ENCODE peak calls at places on chromosomes 13 and 19, in five cellular contexts. A is left ventricle myocardium inferior, U is pancreas, O is A549, T is AG04450. E is an unnamed sample.

GRCh38 chr13:110265682-110266430 is 41.1 kb downstream of the COL4A1 start:
- DNase-seq in O (no peak), A (peak), U (no peak), T (no peak), E (no peak)

GRCh38 chr13:37340911-37341670 is 235.6 kb upstream of the CSNK1A1L start:
- DNase-seq in T (no peak), O (no peak), A (no peak), U (peak), E (no peak)

GRCh38 chr13:76641056-76641455 is 245.1 kb downstream of the KCTD12 start:
- DNase-seq in A (no peak), T (no peak), O (no peak), U (no peak), E (no peak)

GRCh38 chr13:114021464-114022308 is 47.8 kb upstream of the C13orf46 start:
- DNase-seq in T (no peak), O (no peak), A (no peak), U (peak), E (no peak)

GRCh38 chr19:46786236-46787039 is 2.0 kb downstream of the SLC1A5 start:
- DNase-seq in A (peak), O (peak), U (peak), T (peak), E (peak)

GRCh38 chr19:4676955-4677731 is 7.0 kb upstream of the MYDGF start:
- DNase-seq in T (no peak), U (no peak), O (no peak), A (no peak), E (peak)

GRCh38 chr19:23385404-23385803 is 9.9 kb downstream of the ZNF91 start:
- DNase-seq in A (no peak), T (no peak), U (no peak), O (no peak), E (no peak)

GRCh38 chr13:54912367-54912766 is 1883.8 kb downstream of the OLFM4 start:
- DNase-seq in O (no peak), A (no peak), T (no peak), U (no peak), E (no peak)

GRCh38 chr13:113059891-113060290 is 45.7 kb upstream of the F7 start:
- DNase-seq in A (peak), U (peak), T (no peak), O (no peak), E (no peak)

GRCh38 chr19:55239004-55239403 is 10.4 kb upstream of the TMEM86B start:
- DNase-seq in T (no peak), A (no peak), O (no peak), U (peak), E (no peak)

GRCh38 chr13:75715598-75716523 is 79.7 kb downstream of the LMO7 start:
- DNase-seq in A (no peak), U (no peak), T (no peak), O (no peak), E (no peak)

GRCh38 chr13:111437856-111438547 is 117.6 kb downstream of the TEX29 start:
- DNase-seq in O (no peak), T (no peak), A (no peak), U (no peak), E (no peak)

GRCh38 chr13:44388427-44388826 is 14.8 kb downstream of the SERP2 start:
- DNase-seq in T (no peak), A (peak), U (no peak), O (no peak), E (no peak)

GRCh38 chr13:95355491-95355890 is 54.2 kb upstream of the ABCC4 start:
- DNase-seq in T (peak), A (no peak), U (no peak), O (no peak), E (no peak)

GRCh38 chr19:5288347-5288739 is 52.3 kb downstream of the PTPRS start:
- DNase-seq in A (peak), O (no peak), U (peak), T (no peak), E (no peak)

GRCh38 chr19:48333467-48334384 is 8.4 kb downstream of the EMP3 start:
- DNase-seq in T (peak), O (peak), A (peak), U (peak), E (peak)

GRCh38 chr13:50451609-50452008 is 391.9 kb downstream of the DLEU7 start:
- DNase-seq in O (no peak), A (no peak), U (no peak), T (no peak), E (no peak)

GRCh38 chr13:34654203-34654602 is 287.9 kb upstream of the NBEA start:
- DNase-seq in U (no peak), A (no peak), O (no peak), T (no peak), E (no peak)

GRCh38 chr19:54100560-54100959 is at the start of gene OSCAR:
- DNase-seq in A (no peak), T (no peak), O (no peak), U (no peak), E (peak)

GRCh38 chr13:104694397-104694796 is 1628.2 kb upstream of the SLC10A2 start:
- DNase-seq in T (no peak), O (no peak), U (no peak), A (no peak), E (no peak)

GRCh38 chr19:58364127-58364526 is 1.6 kb upstream of the ZNF497 start:
- DNase-seq in U (no peak), A (no peak), O (no peak), T (no peak), E (no peak)

GRCh38 chr13:20291037-20291436 is 58.9 kb upstream of the GJB6 start:
- DNase-seq in U (no peak), A (no peak), O (no peak), T (no peak), E (no peak)

GRCh38 chr19:36113425-36113824 is 1.2 kb downstream of the POLR2I start:
- DNase-seq in O (no peak), U (no peak), A (no peak), T (no peak), E (no peak)
- TF ChIP-seq CTCF in O (no peak), U (no peak), A (no peak), T (no peak), E (no peak)

GRCh38 chr19:37655689-37656491 is 625 bp upstream of the ZFP30 start:
- DNase-seq in O (peak), A (peak), T (peak), U (peak), E (peak)
- TF ChIP-seq CTCF in O (no peak), A (no peak), T (no peak), U (no peak), E (no peak)

DNA sequence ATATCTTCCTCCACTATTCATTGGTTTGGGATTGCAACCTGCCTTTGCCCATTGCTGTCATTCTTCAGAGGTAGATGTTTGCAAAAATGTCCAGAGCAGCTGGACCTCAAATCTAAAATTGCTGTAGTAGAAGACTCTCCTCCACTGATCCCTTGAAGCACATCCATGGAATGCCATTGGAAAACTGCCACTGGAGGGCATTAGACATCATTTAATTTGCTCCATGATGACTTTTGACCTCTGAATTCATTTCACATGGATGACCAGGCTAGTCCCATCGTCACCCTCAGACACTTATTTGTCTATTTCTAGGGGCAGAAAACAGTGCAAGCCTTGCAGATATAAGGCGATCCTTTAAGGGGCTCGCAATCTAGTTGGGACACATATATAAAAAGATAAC is 33.9 kb upstream of the FLT1 start:
- DNase-seq in A (no peak), O (no peak), U (no peak), T (no peak), E (no peak)
- TF ChIP-seq CTCF in A (no peak), O (no peak), U (no peak), T (no peak), E (no peak)

DNA sequence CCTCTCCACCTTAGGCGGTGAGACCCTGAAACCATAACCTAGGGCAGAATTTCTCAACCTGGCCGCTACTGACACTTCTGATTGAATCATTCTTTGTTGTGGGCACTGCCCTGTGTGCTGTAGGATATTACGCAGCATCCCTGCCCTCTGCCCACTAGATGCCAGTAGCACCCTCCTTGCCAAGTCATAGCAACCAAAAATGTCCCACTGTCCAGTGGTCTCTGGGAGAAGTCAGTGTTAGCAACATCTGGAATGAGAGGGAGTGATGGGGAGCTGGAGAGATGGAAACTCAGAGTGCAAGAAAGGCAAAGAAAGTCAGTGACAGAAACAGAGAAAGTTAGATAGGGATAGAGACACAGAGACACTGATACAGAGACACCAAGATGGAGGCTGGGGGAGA is 13.6 kb downstream of the KLK4 start:
- DNase-seq in O (no peak), T (no peak), A (no peak), U (no peak), E (no peak)
- TF ChIP-seq CTCF in O (no peak), T (no peak), A (no peak), U (no peak), E (no peak)

DNA sequence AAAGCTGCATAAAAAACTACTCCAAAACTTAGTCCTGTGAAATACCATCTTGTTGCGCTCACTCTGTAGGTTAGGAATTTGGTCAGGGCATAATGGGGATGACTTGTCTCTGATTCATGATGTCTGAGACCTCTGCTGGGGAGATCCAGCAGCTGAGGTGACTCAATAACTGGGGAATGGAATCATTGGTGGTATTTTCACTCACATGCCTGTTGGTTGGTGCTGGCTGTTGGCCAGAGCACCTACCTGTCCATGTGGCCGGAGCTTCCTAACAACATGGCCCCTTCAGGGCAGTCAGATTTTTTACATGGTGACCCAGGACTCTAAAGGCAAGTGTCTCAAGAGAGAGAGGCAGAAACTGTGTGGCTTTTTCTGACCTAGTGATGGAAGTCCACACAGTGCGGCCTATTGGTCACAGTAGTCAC is 7.4 kb upstream of the ESD start:
- DNase-seq in O (peak), T (peak), A (no peak), U (no peak), E (no peak)
- TF ChIP-seq CTCF in O (no peak), T (no peak), A (no peak), U (no peak), E (no peak)

DNA sequence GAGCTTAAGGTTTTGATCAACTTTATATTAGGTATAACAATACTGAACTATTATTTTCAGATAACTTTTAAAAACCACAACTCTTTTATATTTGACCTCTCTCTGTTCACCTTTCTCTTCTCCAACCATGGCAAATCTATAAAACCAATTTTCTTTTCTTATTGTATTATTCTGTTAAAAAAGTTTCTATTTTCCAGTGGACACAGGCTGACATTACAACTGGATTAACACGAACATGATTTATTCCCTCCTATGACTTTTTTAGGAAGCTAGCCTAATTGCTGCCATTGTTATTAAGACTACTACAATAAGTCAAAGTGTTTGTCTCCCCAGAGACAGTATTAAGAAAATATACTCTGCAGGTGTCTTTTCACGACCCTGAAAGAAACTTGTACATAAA is 2291.1 kb upstream of the PCDH20 start:
- DNase-seq in U (no peak), A (no peak), T (no peak), O (no peak), E (no peak)
- TF ChIP-seq CTCF in U (no peak), A (no peak), T (no peak), O (no peak), E (no peak)

GRCh38 chr19:49761625-49762311 is 1.3 kb downstream of the TSKS start:
- DNase-seq in O (no peak), A (peak), T (no peak), U (no peak), E (peak)
- TF ChIP-seq CTCF in O (no peak), A (peak), T (peak), U (no peak), E (peak)